ENCODE peak calls at places on chromosomes 11 and 22, in eight cellular contexts. S is A549, H is stomach, C is SK-N-SH, B is transverse colon, R is sigmoid colon, J is suprapubic skin, X is esophagus muscularis mucosa. E is an unnamed sample.

GRCh38 chr11:61671527-61671926 is 8.7 kb upstream of the DAGLA start:
- DNase-seq in C (no peak), J (no peak), X (no peak), S (peak), H (no peak), R (no peak), B (peak), E (no peak)

GRCh38 chr22:35538801-35539321 is 1.8 kb upstream of the RASD2 start:
- DNase-seq in C (peak), H (no peak), J (no peak), R (no peak), S (peak), X (no peak), B (peak), E (no peak)

GRCh38 chr11:131760191-131760951 is 390.0 kb downstream of the NTM start:
- DNase-seq in J (no peak), S (no peak), R (no peak), X (peak), H (no peak), C (no peak), B (no peak), E (peak)

GRCh38 chr22:43090130-43090789 is 1.1 kb upstream of the TTLL1 start:
- DNase-seq in R (peak), H (peak), S (peak), C (peak), X (no peak), J (no peak), B (peak), E (no peak)

GRCh38 chr11:84289381-84289906 is 1003.3 kb upstream of the CCDC90B start:
- DNase-seq in B (no peak), J (no peak), R (no peak), H (no peak), C (no peak), S (no peak), X (no peak), E (no peak)

GRCh38 chr11:46367244-46367915 is 14.1 kb upstream of the MDK start:
- DNase-seq in B (peak), H (peak), X (no peak), J (no peak), S (peak), C (peak), R (peak), E (peak)

GRCh38 chr22:42174062-42174461 is 43.5 kb upstream of the CYP2D6 start:
- DNase-seq in R (no peak), S (no peak), H (no peak), B (no peak), X (no peak), J (no peak), C (no peak), E (no peak)

GRCh38 chr11:11288972-11289616 is 64.0 kb downstream of the CSNK2A3 start:
- DNase-seq in R (peak), J (peak), S (no peak), B (no peak), X (no peak), C (no peak), H (no peak), E (no peak)

GRCh38 chr22:48567213-48567975 is 1260.3 kb downstream of the BRD1 start:
- DNase-seq in S (no peak), B (no peak), H (no peak), J (no peak), C (peak), X (no peak), R (no peak), E (no peak)
- TF ChIP-seq EP300 in S (no peak), B (no peak), H (no peak), J (no peak), C (no peak), X (no peak), R (no peak), E (no peak)

DNA sequence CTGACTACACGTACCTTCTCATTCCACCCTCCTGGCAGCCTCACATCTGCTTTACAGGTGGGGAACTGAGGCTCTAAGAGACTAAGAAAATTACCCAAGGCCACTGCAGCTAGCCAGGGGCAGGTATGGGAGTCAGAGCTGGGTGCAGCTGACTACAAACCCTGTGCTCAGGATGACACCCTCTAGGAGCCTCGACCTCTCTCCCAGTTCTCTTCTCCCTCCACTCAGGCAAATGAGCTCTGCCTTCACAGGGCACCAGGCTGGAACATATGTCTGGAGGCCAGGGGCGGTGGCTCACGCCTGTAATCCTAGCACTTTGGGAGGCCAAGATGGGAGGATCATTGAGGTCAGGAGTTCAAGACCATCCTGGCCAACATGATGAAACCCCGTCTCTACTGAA is 4.0 kb downstream of the SYT12 start:
- DNase-seq in H (no peak), X (no peak), S (no peak), J (no peak), R (no peak), B (no peak), C (no peak), E (no peak)
- H3K4me3 ChIP-seq in H (no peak), X (no peak), S (no peak), J (no peak), R (no peak), B (no peak), C (no peak), E (no peak)

GRCh38 chr22:50186789-50187523 is 1.2 kb downstream of the TRABD start:
- DNase-seq in B (peak), H (peak), S (no peak), R (no peak), J (no peak), C (no peak), X (no peak), E (peak)

GRCh38 chr22:50188356-50188755 is 2.6 kb downstream of the TRABD start:
- DNase-seq in B (no peak), R (no peak), H (no peak), C (no peak), J (no peak), S (no peak), X (no peak), E (peak)

GRCh38 chr22:50184541-50185383 is 951 bp upstream of the TRABD start:
- DNase-seq in S (no peak), R (no peak), X (no peak), B (no peak), C (no peak), H (no peak), J (no peak), E (peak)

GRCh38 chr22:50185384-50186087 is at the start of gene TRABD:
- DNase-seq in C (peak), H (peak), R (peak), B (peak), S (peak), J (peak), X (peak), E (peak)

DNA sequence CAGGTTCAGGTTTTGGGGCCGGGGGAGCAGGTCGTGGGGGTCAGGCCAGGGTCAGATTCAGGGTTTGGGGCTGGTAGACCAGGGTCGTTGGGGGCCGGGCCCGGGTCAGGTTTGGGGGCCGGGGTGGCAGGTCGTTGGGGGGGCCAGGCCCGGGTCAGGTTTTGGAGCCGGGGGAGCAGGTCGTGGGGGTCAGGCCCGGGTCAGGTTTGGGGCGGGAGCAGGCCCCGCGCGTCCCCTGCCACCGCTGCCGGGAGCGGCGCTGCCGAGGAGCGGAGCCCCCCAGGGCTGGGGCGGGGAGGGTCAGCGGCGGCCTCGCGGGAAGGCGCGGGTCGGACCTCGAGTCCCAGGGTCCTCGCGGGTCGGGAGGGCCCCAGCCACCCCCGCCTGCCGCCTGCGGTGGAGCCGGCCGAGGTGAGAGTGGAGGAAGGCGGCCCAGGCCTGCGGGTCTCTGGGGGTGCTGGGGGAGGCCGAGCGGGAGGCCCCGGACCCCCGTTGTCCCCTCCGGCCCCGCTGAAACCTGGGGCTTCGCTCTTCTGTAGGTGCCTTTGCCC is 543 bp downstream of the TRABD start:
- DNase-seq in R (no peak), X (no peak), C (peak), H (no peak), J (no peak), B (no peak), S (no peak), E (no peak)
- H3K27ac ChIP-seq in R (peak), X (peak), C (no peak), H (peak), J (peak), B (peak), S (peak), E (peak)

GRCh38 chr11:36164522-36165250 is 124.5 kb downstream of the COMMD9 start:
- DNase-seq in C (no peak), J (no peak), H (no peak), S (no peak), R (no peak), X (no peak), B (no peak), E (no peak)
- TF ChIP-seq EP300 in C (peak), J (no peak), H (no peak), S (no peak), R (no peak), X (no peak), B (no peak), E (no peak)

GRCh38 chr22:50083462-50084081 is 1.7 kb downstream of the MLC1 start:
- DNase-seq in H (no peak), J (no peak), C (peak), R (no peak), X (no peak), B (no peak), S (no peak), E (peak)

GRCh38 chr22:50082197-50082715 is 3.0 kb downstream of the MLC1 start:
- DNase-seq in R (no peak), S (no peak), X (no peak), B (no peak), H (no peak), J (no peak), C (peak), E (no peak)

GRCh38 chr22:50081426-50082196 is 3.6 kb downstream of the MLC1 start:
- DNase-seq in S (no peak), X (no peak), R (no peak), C (peak), H (no peak), J (no peak), B (no peak), E (no peak)

GRCh38 chr22:50084085-50084484 is 1.1 kb downstream of the MLC1 start:
- DNase-seq in B (no peak), R (no peak), H (no peak), X (no peak), J (no peak), S (no peak), C (peak), E (no peak)

GRCh38 chr22:50082961-50083461 is 2.2 kb downstream of the MLC1 start:
- DNase-seq in H (no peak), J (no peak), B (peak), R (no peak), X (no peak), S (no peak), C (peak), E (no peak)
- H3K4me3 ChIP-seq in H (no peak), J (peak), B (no peak), R (no peak), X (no peak), S (no peak), C (no peak), E (no peak)

GRCh38 chr11:124676386-124676785 is 2.7 kb downstream of the SPA17 start:
- DNase-seq in B (peak), C (no peak), H (no peak), J (no peak), S (no peak), X (no peak), R (no peak), E (no peak)

GRCh38 chr11:124674168-124674517 is 439 bp downstream of the SPA17 start:
- DNase-seq in R (no peak), J (no peak), C (no peak), S (no peak), H (no peak), B (no peak), X (no peak), E (no peak)

GRCh38 chr11:124672531-124673215 is 866 bp downstream of the SIAE start:
- DNase-seq in X (no peak), C (peak), J (no peak), H (no peak), B (no peak), R (no peak), S (no peak), E (no peak)

GRCh38 chr11:124673333-124674167 is at the start of the genes SIAE and SPA17:
- DNase-seq in J (peak), B (peak), C (peak), R (peak), X (peak), H (peak), S (peak), E (peak)

GRCh38 chr11:124674571-124674970 is 867 bp downstream of the SPA17 start:
- DNase-seq in J (no peak), H (no peak), S (no peak), X (no peak), C (no peak), B (no peak), R (no peak), E (no peak)
- H3K27ac ChIP-seq in J (no peak), H (no peak), S (peak), X (peak), C (peak), B (peak), R (peak), E (peak)

E was measured in upper lobe of left lung.